ENCODE peak calls at places on chromosome 13, in five cellular contexts. W is fibroblast of mammary gland, C is foreskin fibroblast, E is thoracic aorta, L is NT2/D1. R is an unnamed sample.

GRCh38 chr13:74105871-74106270 is 28.3 kb downstream of the KLF12 start:
- DNase-seq in W (no peak), C (no peak), E (no peak), L (no peak), R (no peak)

GRCh38 chr13:100836696-100837095 is 162.1 kb upstream of the TMTC4 start:
- DNase-seq in W (peak), C (no peak), E (no peak), L (no peak), R (no peak)

GRCh38 chr13:73449258-73449657 is 390.5 kb downstream of the KLF5 start:
- DNase-seq in W (no peak), C (no peak), E (no peak), L (no peak), R (no peak)

GRCh38 chr13:112890316-112891131 is 78.5 kb upstream of the MCF2L start:
- DNase-seq in W (no peak), C (no peak), E (no peak), L (no peak), R (no peak)

GRCh38 chr13:114011226-114011625 is 37.4 kb upstream of the C13orf46 start:
- DNase-seq in W (no peak), C (no peak), E (no peak), L (no peak), R (no peak)

GRCh38 chr13:42526276-42526675 is 47.7 kb upstream of the TNFSF11 start:
- DNase-seq in W (no peak), C (no peak), E (no peak), L (no peak), R (no peak)

GRCh38 chr13:28478127-28478526 is 16.8 kb downstream of the FLT1 start:
- DNase-seq in W (peak), C (peak), E (no peak), L (no peak), R (no peak)

GRCh38 chr13:111313911-111314425 is 6.5 kb upstream of the TEX29 start:
- DNase-seq in W (no peak), C (no peak), E (no peak), L (no peak), R (no peak)

GRCh38 chr13:110047511-110047910 is 259.4 kb downstream of the COL4A1 start:
- DNase-seq in W (peak), C (no peak), E (peak), L (no peak), R (no peak)

R was measured in iPS DF 6.9.